ENCODE peak calls at places on chromosomes 13 and 19, in four cellular contexts. G, L, X and D are unnamed samples.

GRCh38 chr19:5707576-5708575 is 12.1 kb downstream of the LONP1 start:
- DNase-seq in G (no peak), L (peak), X (no peak), D (peak)

GRCh38 chr13:20814224-20814910 is 40.6 kb upstream of the EEF1AKMT1 start:
- DNase-seq in G (peak), L (no peak), X (peak), D (no peak)

GRCh38 chr13:91722267-91722884 is 324.0 kb downstream of the GPC5 start:
- DNase-seq in G (no peak), L (peak), X (peak), D (no peak)

GRCh38 chr13:24271611-24272451 is 37.5 kb upstream of the C1QTNF9 start:
- DNase-seq in G (peak), L (peak), X (peak), D (peak)

GRCh38 chr19:50465000-50465399 is 11.3 kb upstream of the EMC10 start:
- DNase-seq in G (no peak), L (no peak), X (no peak), D (no peak)

GRCh38 chr19:55484571-55485438 is at the start of gene NAT14:
- DNase-seq in G (no peak), L (peak), X (peak), D (peak)

GRCh38 chr19:18429717-18430416 is 8.1 kb downstream of the ISYNA1 start:
- DNase-seq in G (no peak), L (no peak), X (no peak), D (no peak)

GRCh38 chr19:33379151-33379829 is 5.8 kb downstream of the CEBPG start:
- DNase-seq in G (no peak), L (no peak), X (no peak), D (no peak)

GRCh38 chr19:4744451-4745170 is 21.0 kb upstream of the DPP9 start:
- DNase-seq in G (no peak), L (no peak), X (peak), D (no peak)

GRCh38 chr13:76398426-76398825 is 487.8 kb downstream of the KCTD12 start:
- DNase-seq in G (no peak), L (no peak), X (peak), D (no peak)

GRCh38 chr13:66076417-66076816 is 1153.7 kb downstream of the PCDH9 start:
- DNase-seq in G (no peak), L (no peak), X (peak), D (no peak)

GRCh38 chr13:110200276-110200675 is 106.7 kb downstream of the COL4A1 start:
- DNase-seq in G (no peak), L (no peak), X (no peak), D (no peak)

GRCh38 chr19:39420769-39421168 is 8.3 kb downstream of the PLEKHG2 start:
- DNase-seq in G (no peak), L (no peak), X (no peak), D (no peak)

GRCh38 chr19:31438401-31439269 is 89.4 kb upstream of the TSHZ3 start:
- DNase-seq in G (no peak), L (no peak), X (no peak), D (no peak)
- TF ChIP-seq CTCF in G (no peak), L (no peak), X (no peak), D (no peak)

GRCh38 chr19:48615145-48616040 is 517 bp upstream of the FAM83E start:
- DNase-seq in G (peak), L (no peak), X (no peak), D (no peak)
- TF ChIP-seq CTCF in G (no peak), L (no peak), X (no peak), D (no peak)

GRCh38 chr19:23343434-23344010 is 51.7 kb downstream of the ZNF91 start:
- DNase-seq in G (no peak), L (no peak), X (no peak), D (no peak)

GRCh38 chr19:23346696-23347095 is 48.6 kb downstream of the ZNF91 start:
- DNase-seq in G (no peak), L (no peak), X (no peak), D (no peak)

GRCh38 chr19:23351806-23352205 is 43.5 kb downstream of the ZNF91 start:
- DNase-seq in G (no peak), L (no peak), X (no peak), D (no peak)

DNA sequence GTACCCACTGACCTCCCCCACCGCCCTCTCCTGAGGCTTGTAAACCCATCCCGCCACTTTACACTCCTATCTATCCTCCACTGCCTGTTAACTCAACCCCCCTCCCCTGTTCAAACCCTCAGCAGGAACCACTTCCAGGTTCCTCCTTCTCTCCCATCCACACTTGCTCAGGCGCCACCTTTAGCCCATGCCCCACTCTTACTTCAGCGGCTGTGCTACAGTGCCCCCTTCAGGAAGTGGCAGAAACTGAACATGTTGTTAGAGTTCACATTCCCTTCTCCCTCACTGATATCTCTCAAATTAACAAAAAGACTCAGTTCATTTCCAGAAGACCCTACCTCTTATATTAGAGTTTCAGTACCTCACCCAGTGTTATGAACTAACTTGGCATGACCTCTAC is 49.4 kb downstream of the ZNF91 start:
- DNase-seq in G (no peak), L (no peak), X (no peak), D (no peak)
- TF ChIP-seq CTCF in G (no peak), L (no peak), X (no peak), D (no peak)

DNA sequence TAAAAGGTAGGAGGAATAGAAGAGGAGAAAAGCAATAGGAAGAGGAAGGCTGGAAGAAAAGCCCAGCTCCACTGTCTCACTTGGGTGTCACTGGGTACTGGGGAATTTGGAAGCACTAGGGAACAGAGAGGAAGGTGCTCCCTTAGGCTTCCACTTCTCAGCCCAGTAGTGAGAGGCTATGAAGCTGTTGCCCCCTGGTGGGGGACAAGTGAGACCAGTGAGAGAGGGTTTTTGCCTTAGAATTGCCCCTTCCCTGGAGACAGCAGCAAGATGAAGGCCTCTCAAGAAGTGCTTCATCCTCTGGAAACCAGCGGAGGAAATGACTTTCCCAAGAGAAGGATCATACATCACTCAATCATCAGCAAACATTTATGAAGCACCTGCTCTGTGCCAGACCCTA is 4.7 kb upstream of the ZNF606 start:
- DNase-seq in G (no peak), L (no peak), X (no peak), D (no peak)
- TF ChIP-seq CTCF in G (no peak), L (no peak), X (no peak), D (no peak)

DNA sequence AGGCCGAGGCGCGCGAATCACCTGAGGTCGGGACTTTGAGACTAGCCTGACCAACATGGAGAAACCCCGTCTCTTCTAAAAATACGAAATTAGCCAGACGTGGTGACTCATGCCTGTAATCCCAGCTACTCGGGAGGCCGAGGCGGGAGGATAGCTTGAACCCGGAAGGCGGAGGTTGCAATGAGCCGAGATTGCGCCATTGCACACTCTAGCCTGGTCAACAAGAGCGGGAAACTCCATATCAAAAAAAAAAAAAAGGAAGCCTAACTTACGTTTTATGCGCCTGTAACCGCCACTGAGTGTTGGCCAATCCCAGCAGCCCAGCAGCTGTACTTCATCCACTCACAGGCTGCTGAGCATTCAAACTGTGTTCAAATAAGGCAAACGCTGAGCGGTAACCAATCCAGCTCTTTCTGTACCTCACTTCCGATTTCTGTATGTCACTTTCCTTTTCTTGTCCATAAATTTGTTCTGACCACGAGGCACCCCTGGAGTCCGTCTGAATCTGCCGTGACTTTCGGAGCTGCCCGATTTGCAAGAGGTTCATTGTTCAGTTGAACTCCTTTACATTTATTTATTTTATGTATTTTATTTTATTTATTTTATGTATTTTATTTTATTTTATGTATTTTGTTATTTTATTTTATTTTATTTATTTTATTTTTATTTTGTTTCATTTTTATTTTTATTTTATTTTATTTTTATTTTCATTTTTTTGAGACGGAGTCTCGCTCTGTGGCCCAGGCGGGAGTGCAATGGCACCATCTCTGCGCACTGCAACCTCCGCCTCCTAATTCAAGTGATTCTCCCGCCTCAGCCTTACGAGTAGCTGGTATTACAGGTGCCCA is 18.2 kb downstream of the DPRX start:
- DNase-seq in G (no peak), L (no peak), X (no peak), D (no peak)
- TF ChIP-seq CTCF in G (no peak), L (no peak), X (no peak), D (no peak)

GRCh38 chr19:20513179-20513934 is 52.2 kb downstream of the ZNF737 start:
- DNase-seq in G (no peak), L (no peak), X (no peak), D (no peak)
- TF ChIP-seq CTCF in G (no peak), L (no peak), X (no peak), D (no peak)

GRCh38 chr19:2037676-2038255 is 13.3 kb downstream of the MKNK2 start:
- DNase-seq in G (no peak), L (no peak), X (no peak), D (no peak)

GRCh38 chr19:2034729-2035589 is 16.1 kb downstream of the MKNK2 start:
- DNase-seq in G (peak), L (peak), X (peak), D (peak)

GRCh38 chr19:2033825-2034159 is 17.3 kb downstream of the MKNK2 start:
- DNase-seq in G (no peak), L (no peak), X (no peak), D (no peak)

GRCh38 chr19:2036424-2036823 is 14.6 kb downstream of the MKNK2 start:
- DNase-seq in G (no peak), L (no peak), X (no peak), D (no peak)

GRCh38 chr19:2035590-2035991 is 15.5 kb downstream of the MKNK2 start:
- DNase-seq in G (no peak), L (no peak), X (no peak), D (no peak)
- TF ChIP-seq CTCF in G (no peak), L (no peak), X (no peak), D (no peak)

GRCh38 chr19:35904312-35905068 is 2.2 kb downstream of the HCST start:
- DNase-seq in G (no peak), L (no peak), X (no peak), D (no peak)

GRCh38 chr19:35902870-35903475 is 644 bp downstream of the HCST start:
- DNase-seq in G (no peak), L (no peak), X (no peak), D (no peak)

GRCh38 chr19:35905178-35905727 is 2.8 kb downstream of the TYROBP start:
- DNase-seq in G (no peak), L (no peak), X (peak), D (no peak)

GRCh38 chr19:35901854-35902661 is at the start of gene HCST:
- DNase-seq in G (no peak), L (no peak), X (peak), D (peak)

GRCh38 chr19:35903550-35904179 is 1.3 kb downstream of the HCST start:
- DNase-seq in G (peak), L (peak), X (peak), D (peak)
- TF ChIP-seq CTCF in G (no peak), L (no peak), X (no peak), D (no peak)

DNA sequence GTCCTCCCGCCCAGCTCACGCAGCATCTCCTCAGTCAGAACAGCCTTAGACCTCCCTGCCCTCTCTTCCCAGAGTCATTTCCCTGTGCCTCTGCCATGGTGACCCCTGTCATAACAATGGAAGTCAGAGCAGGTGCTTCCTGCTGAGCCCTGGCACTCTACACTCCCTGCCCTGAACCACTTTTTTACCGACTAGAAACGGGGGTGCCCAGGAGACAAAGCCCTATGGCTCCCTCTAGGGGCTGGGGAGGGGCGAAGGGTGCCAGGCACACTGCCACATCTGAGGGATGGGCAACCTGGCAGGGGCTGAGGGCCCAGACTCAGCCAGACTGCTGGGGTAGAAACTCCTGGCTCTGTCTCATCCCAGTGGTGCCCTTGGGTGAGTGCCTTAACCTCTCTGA is 16.4 kb downstream of the ZNF574 start:
- DNase-seq in G (peak), L (no peak), X (no peak), D (peak)
- TF ChIP-seq CTCF in G (peak), L (peak), X (peak), D (peak)

GRCh38 chr13:48297131-48297786 is 6.3 kb upstream of the RB1 start:
- DNase-seq in G (no peak), L (no peak), X (no peak), D (no peak)

GRCh38 chr13:48295271-48295670 is 8.3 kb upstream of the RB1 start:
- DNase-seq in G (no peak), L (no peak), X (no peak), D (no peak)

GRCh38 chr13:48292650-48293049 is 10.9 kb upstream of the RB1 start:
- DNase-seq in G (no peak), L (no peak), X (no peak), D (no peak)

GRCh38 chr13:48296528-48296927 is 7.0 kb upstream of the RB1 start:
- DNase-seq in G (no peak), L (no peak), X (no peak), D (no peak)

DNA sequence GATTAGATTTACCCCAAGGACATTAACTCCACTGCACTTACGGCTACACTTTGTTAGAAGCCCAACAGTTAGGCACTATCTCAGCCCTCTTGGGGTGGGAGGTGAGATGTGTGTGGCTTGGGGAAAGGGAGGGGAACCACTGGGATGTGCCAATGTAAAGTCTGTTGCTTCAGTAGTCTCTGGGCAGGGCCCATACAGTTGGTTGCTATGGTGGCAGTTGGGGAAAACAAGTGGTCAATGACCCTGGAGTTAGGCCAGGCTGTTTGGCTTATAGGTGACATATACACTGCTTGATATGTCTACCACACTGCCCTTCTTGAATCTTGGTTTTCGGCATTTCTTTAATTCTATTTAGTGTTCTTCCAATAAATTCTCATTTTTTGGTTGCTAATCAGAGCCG is 8.9 kb upstream of the RB1 start:
- DNase-seq in G (no peak), L (no peak), X (no peak), D (no peak)
- TF ChIP-seq CTCF in G (no peak), L (no peak), X (no peak), D (no peak)